ENCODE peak calls at places on chromosomes 4 and X, in nine cellular contexts. One of them, this sample, is unnamed.

GRCh38 chrX:750812-751211 is 120.2 kb downstream of the SHOX start:
- DNase-seq in WERI-Rb-1: no peak
- DNase-seq in mucosa of descending colon: no peak
- DNase-seq in A673: no peak
- DNase-seq in K562: no peak
- DNase-seq in left ventricle myocardium inferior: no peak
- DNase-seq in PC-9: no peak
- DNase-seq in fibroblast of pulmonary artery: no peak
- DNase-seq in lung: no peak
- DNase-seq in this sample: no peak

GRCh38 chr4:84673475-84674230 is 90.7 kb downstream of the CDS1 start:
- DNase-seq in WERI-Rb-1: no peak
- DNase-seq in mucosa of descending colon: no peak
- DNase-seq in A673: peak
- DNase-seq in left ventricle myocardium inferior: no peak
- DNase-seq in lung: no peak
- DNase-seq in PC-9: no peak
- DNase-seq in fibroblast of pulmonary artery: peak
- DNase-seq in K562: no peak
- DNase-seq in this sample: peak

GRCh38 chrX:38975368-38975767 is 174.1 kb downstream of the MID1IP1 start:
- DNase-seq in left ventricle myocardium inferior: no peak
- DNase-seq in lung: no peak
- DNase-seq in K562: no peak
- DNase-seq in mucosa of descending colon: no peak
- DNase-seq in fibroblast of pulmonary artery: peak
- DNase-seq in WERI-Rb-1: no peak
- DNase-seq in PC-9: no peak
- DNase-seq in A673: no peak
- DNase-seq in this sample: peak

GRCh38 chr4:110510955-110511544 is 35.1 kb downstream of the ENPEP start:
- DNase-seq in PC-9: no peak
- DNase-seq in lung: no peak
- DNase-seq in mucosa of descending colon: no peak
- DNase-seq in K562: peak
- DNase-seq in A673: peak
- DNase-seq in WERI-Rb-1: no peak
- DNase-seq in fibroblast of pulmonary artery: peak
- DNase-seq in left ventricle myocardium inferior: no peak
- DNase-seq in this sample: peak

GRCh38 chr4:5963611-5964010 is 54.6 kb downstream of the C4orf50 start:
- DNase-seq in lung: no peak
- DNase-seq in left ventricle myocardium inferior: no peak
- DNase-seq in A673: peak
- DNase-seq in PC-9: no peak
- DNase-seq in fibroblast of pulmonary artery: no peak
- DNase-seq in K562: no peak
- DNase-seq in mucosa of descending colon: no peak
- DNase-seq in WERI-Rb-1: peak
- DNase-seq in this sample: no peak

GRCh38 chrX:112235547-112235946 is 153.0 kb upstream of the TRPC5 start:
- DNase-seq in fibroblast of pulmonary artery: no peak
- DNase-seq in lung: no peak
- DNase-seq in mucosa of descending colon: no peak
- DNase-seq in WERI-Rb-1: no peak
- DNase-seq in PC-9: no peak
- DNase-seq in left ventricle myocardium inferior: no peak
- DNase-seq in A673: no peak
- DNase-seq in K562: no peak
- DNase-seq in this sample: no peak

GRCh38 chrX:94831364-94831763 is 1157.4 kb downstream of the FAM133A start:
- DNase-seq in mucosa of descending colon: no peak
- DNase-seq in lung: no peak
- DNase-seq in fibroblast of pulmonary artery: peak
- DNase-seq in K562: no peak
- DNase-seq in PC-9: no peak
- DNase-seq in WERI-Rb-1: no peak
- DNase-seq in left ventricle myocardium inferior: no peak
- DNase-seq in A673: peak
- DNase-seq in this sample: peak

GRCh38 chrX:68146054-68146453 is 287.2 kb downstream of the OPHN1 start:
- DNase-seq in PC-9: no peak
- DNase-seq in lung: no peak
- DNase-seq in left ventricle myocardium inferior: no peak
- DNase-seq in A673: peak
- DNase-seq in K562: no peak
- DNase-seq in WERI-Rb-1: no peak
- DNase-seq in fibroblast of pulmonary artery: peak
- DNase-seq in mucosa of descending colon: no peak
- DNase-seq in this sample: peak

GRCh38 chr4:83639849-83640493 is 104.1 kb downstream of the GPAT3 start:
- DNase-seq in A673: peak
- DNase-seq in K562: peak
- DNase-seq in left ventricle myocardium inferior: no peak
- DNase-seq in PC-9: peak
- DNase-seq in WERI-Rb-1: peak
- DNase-seq in fibroblast of pulmonary artery: peak
- DNase-seq in mucosa of descending colon: no peak
- DNase-seq in lung: peak
- DNase-seq in this sample: peak

GRCh38 chr4:2672700-2673099 is 83.4 kb downstream of the TNIP2 start:
- DNase-seq in lung: no peak
- DNase-seq in A673: no peak
- DNase-seq in mucosa of descending colon: no peak
- DNase-seq in PC-9: no peak
- DNase-seq in fibroblast of pulmonary artery: no peak
- DNase-seq in K562: no peak
- DNase-seq in WERI-Rb-1: no peak
- DNase-seq in left ventricle myocardium inferior: no peak
- DNase-seq in this sample: no peak

GRCh38 chrX:119477812-119478232 is 9.6 kb downstream of the SLC25A5 start:
- DNase-seq in K562: peak
- DNase-seq in WERI-Rb-1: no peak
- DNase-seq in PC-9: peak
- DNase-seq in fibroblast of pulmonary artery: peak
- DNase-seq in left ventricle myocardium inferior: no peak
- DNase-seq in mucosa of descending colon: no peak
- DNase-seq in A673: peak
- DNase-seq in lung: no peak
- DNase-seq in this sample: peak

GRCh38 chr4:41683321-41683720 is 65.2 kb downstream of the PHOX2B start:
- DNase-seq in fibroblast of pulmonary artery: no peak
- DNase-seq in left ventricle myocardium inferior: no peak
- DNase-seq in lung: no peak
- DNase-seq in K562: no peak
- DNase-seq in PC-9: no peak
- DNase-seq in A673: no peak
- DNase-seq in WERI-Rb-1: no peak
- DNase-seq in mucosa of descending colon: no peak
- DNase-seq in this sample: no peak

GRCh38 chr4:175891863-175892262 is 79.8 kb upstream of the GPM6A start:
- DNase-seq in mucosa of descending colon: no peak
- DNase-seq in left ventricle myocardium inferior: no peak
- DNase-seq in fibroblast of pulmonary artery: peak
- DNase-seq in A673: peak
- DNase-seq in K562: no peak
- DNase-seq in WERI-Rb-1: no peak
- DNase-seq in PC-9: no peak
- DNase-seq in lung: no peak
- DNase-seq in this sample: peak

GRCh38 chr4:118345813-118346212 is 7.0 kb downstream of the PRSS12 start:
- DNase-seq in left ventricle myocardium inferior: no peak
- DNase-seq in fibroblast of pulmonary artery: no peak
- DNase-seq in lung: no peak
- DNase-seq in PC-9: no peak
- DNase-seq in WERI-Rb-1: no peak
- DNase-seq in K562: no peak
- DNase-seq in A673: no peak
- DNase-seq in mucosa of descending colon: no peak
- DNase-seq in this sample: peak

GRCh38 chr4:1569461-1570151 is 114.5 kb downstream of the FAM53A start:
- DNase-seq in WERI-Rb-1: no peak
- DNase-seq in mucosa of descending colon: peak
- DNase-seq in A673: no peak
- DNase-seq in K562: no peak
- DNase-seq in left ventricle myocardium inferior: no peak
- DNase-seq in PC-9: no peak
- DNase-seq in fibroblast of pulmonary artery: no peak
- DNase-seq in lung: no peak
- DNase-seq in this sample: no peak

GRCh38 chr4:70183168-70183939 is 12.2 kb upstream of the ODAM start:
- DNase-seq in PC-9: peak
- DNase-seq in fibroblast of pulmonary artery: peak
- DNase-seq in WERI-Rb-1: peak
- DNase-seq in left ventricle myocardium inferior: no peak
- DNase-seq in K562: peak
- DNase-seq in lung: no peak
- DNase-seq in A673: peak
- DNase-seq in mucosa of descending colon: no peak
- DNase-seq in this sample: peak

GRCh38 chr4:183071222-183071621 is 27.8 kb upstream of the WWC2 start:
- DNase-seq in K562: no peak
- DNase-seq in left ventricle myocardium inferior: no peak
- DNase-seq in WERI-Rb-1: no peak
- DNase-seq in mucosa of descending colon: no peak
- DNase-seq in A673: no peak
- DNase-seq in lung: no peak
- DNase-seq in PC-9: no peak
- DNase-seq in fibroblast of pulmonary artery: no peak
- DNase-seq in this sample: no peak

GRCh38 chr4:15656038-15656470 is 897 bp upstream of the FBXL5 start:
- DNase-seq in A673: no peak
- DNase-seq in K562: no peak
- DNase-seq in mucosa of descending colon: no peak
- DNase-seq in fibroblast of pulmonary artery: peak
- DNase-seq in PC-9: no peak
- DNase-seq in left ventricle myocardium inferior: no peak
- DNase-seq in WERI-Rb-1: peak
- DNase-seq in lung: no peak
- DNase-seq in this sample: no peak

GRCh38 chrX:12076046-12076445 is 62.2 kb upstream of the FRMPD4 start:
- DNase-seq in mucosa of descending colon: no peak
- DNase-seq in left ventricle myocardium inferior: no peak
- DNase-seq in fibroblast of pulmonary artery: peak
- DNase-seq in PC-9: no peak
- DNase-seq in WERI-Rb-1: no peak
- DNase-seq in lung: no peak
- DNase-seq in K562: no peak
- DNase-seq in A673: no peak
- DNase-seq in this sample: peak
- TF ChIP-seq CTCF in mucosa of descending colon: no peak
- TF ChIP-seq CTCF in left ventricle myocardium inferior: no peak
- TF ChIP-seq CTCF in fibroblast of pulmonary artery: peak
- TF ChIP-seq CTCF in PC-9: no peak
- TF ChIP-seq CTCF in WERI-Rb-1: no peak
- TF ChIP-seq CTCF in lung: no peak
- TF ChIP-seq CTCF in K562: no peak
- TF ChIP-seq CTCF in A673: no peak
- TF ChIP-seq CTCF in this sample: peak

DNA sequence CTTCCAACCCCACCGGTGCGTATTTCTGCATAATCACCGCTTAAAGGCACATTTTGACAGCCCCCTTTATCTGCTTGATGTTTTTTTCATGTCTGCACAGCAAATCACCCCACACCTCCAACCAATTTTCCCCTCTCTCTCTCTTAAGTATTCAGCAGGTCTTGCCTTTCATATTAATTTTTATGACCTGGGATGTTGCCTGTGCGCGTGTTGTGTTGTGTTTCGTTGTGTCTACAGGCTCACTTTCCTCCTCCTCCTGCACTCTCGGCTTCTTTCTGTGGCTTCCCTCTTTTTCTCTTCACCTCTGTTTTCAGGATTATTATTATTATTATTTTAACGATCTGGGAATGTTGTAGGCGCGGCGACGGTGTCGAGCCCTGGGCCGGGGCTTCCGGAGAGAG is 721 bp downstream of the POU4F2 start:
- DNase-seq in PC-9: no peak
- DNase-seq in A673: no peak
- DNase-seq in lung: no peak
- DNase-seq in left ventricle myocardium inferior: no peak
- DNase-seq in WERI-Rb-1: no peak
- DNase-seq in fibroblast of pulmonary artery: no peak
- DNase-seq in K562: no peak
- DNase-seq in mucosa of descending colon: no peak
- DNase-seq in this sample: no peak
- H3K4me3 ChIP-seq in PC-9: no peak
- H3K4me3 ChIP-seq in A673: peak
- H3K4me3 ChIP-seq in lung: no peak
- H3K4me3 ChIP-seq in left ventricle myocardium inferior: peak
- H3K4me3 ChIP-seq in WERI-Rb-1: peak
- H3K4me3 ChIP-seq in fibroblast of pulmonary artery: no peak
- H3K4me3 ChIP-seq in K562: no peak
- H3K4me3 ChIP-seq in mucosa of descending colon: no peak
- H3K4me3 ChIP-seq in this sample: no peak

GRCh38 chr4:143587703-143588102 is 74.2 kb downstream of the SMARCA5 start:
- DNase-seq in fibroblast of pulmonary artery: peak
- DNase-seq in left ventricle myocardium inferior: no peak
- DNase-seq in WERI-Rb-1: peak
- DNase-seq in mucosa of descending colon: no peak
- DNase-seq in A673: peak
- DNase-seq in lung: no peak
- DNase-seq in K562: no peak
- DNase-seq in PC-9: no peak
- DNase-seq in this sample: peak
- TF ChIP-seq CTCF in fibroblast of pulmonary artery: no peak
- TF ChIP-seq CTCF in left ventricle myocardium inferior: peak
- TF ChIP-seq CTCF in WERI-Rb-1: peak
- TF ChIP-seq CTCF in mucosa of descending colon: no peak
- TF ChIP-seq CTCF in A673: no peak
- TF ChIP-seq CTCF in lung: no peak
- TF ChIP-seq CTCF in K562: peak
- TF ChIP-seq CTCF in PC-9: no peak
- TF ChIP-seq CTCF in this sample: no peak

DNA sequence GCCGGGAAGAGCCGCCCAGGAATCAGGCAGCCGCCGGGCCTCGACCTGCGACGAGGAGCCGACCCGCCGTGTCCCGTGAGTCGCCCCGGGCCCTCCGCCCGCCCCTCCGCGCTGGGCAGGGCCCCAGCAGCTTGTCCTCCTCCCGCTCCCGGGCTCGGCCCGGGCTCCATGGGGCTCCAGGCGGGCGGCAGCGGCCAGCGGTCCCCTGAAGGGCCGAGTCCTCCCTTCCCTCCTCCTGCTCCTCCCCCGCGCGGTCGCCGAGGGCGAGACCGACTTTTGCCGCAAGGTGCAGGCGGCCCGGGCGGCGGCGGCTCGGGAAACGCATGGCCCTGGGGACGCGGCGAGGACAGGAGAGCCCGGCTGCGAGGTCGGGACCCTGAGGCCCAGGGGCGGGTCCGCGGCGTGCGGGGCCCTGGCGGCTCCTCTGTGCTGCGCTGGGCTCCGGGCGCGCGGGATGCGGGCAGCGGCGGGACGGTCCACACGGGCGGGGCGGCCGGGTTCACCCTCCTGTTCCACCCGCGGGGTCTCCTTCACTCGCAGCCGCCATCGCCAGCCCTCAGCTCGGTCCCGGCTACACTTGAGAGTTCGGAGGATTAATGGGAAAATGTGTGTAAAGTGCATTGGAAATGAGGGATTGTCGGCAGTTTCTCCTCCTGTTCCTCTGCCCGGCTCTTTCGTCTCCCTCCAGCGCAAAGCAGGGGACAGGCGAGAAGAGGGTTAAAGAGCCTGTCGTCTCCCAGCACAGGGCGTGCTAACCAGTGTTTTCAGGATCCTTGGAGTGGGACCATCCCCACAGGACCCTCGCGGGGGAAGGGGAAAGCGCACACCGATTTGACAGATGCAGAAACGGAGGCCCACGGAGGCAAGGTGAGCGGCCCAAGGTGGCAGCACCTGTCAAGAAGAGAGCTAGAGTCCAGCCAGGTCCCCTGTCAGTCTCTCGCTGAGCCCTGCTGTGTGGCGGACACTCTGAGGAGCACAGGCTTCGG is 16.6 kb upstream of the ZNF718 start:
- DNase-seq in fibroblast of pulmonary artery: no peak
- DNase-seq in left ventricle myocardium inferior: no peak
- DNase-seq in lung: no peak
- DNase-seq in WERI-Rb-1: peak
- DNase-seq in A673: no peak
- DNase-seq in mucosa of descending colon: no peak
- DNase-seq in PC-9: no peak
- DNase-seq in K562: no peak
- DNase-seq in this sample: no peak
- H3K4me3 ChIP-seq in fibroblast of pulmonary artery: no peak
- H3K4me3 ChIP-seq in left ventricle myocardium inferior: peak
- H3K4me3 ChIP-seq in lung: peak
- H3K4me3 ChIP-seq in WERI-Rb-1: peak
- H3K4me3 ChIP-seq in A673: no peak
- H3K4me3 ChIP-seq in mucosa of descending colon: no peak
- H3K4me3 ChIP-seq in PC-9: no peak
- H3K4me3 ChIP-seq in K562: no peak
- H3K4me3 ChIP-seq in this sample: peak